ENCODE peak calls at places on chromosomes 3 and 15, in five cellular contexts. One of them, this sample, is unnamed.

GRCh38 chr3:25396686-25397085 is 31.4 kb upstream of the RARB start:
- DNase-seq in WTC11: no peak
- DNase-seq in dorsolateral prefrontal cortex: no peak
- DNase-seq in GM23338: no peak
- DNase-seq in lung: no peak
- DNase-seq in this sample: no peak

GRCh38 chr3:50405249-50405648 is 45.9 kb upstream of the TMEM115 start:
- DNase-seq in lung: no peak
- DNase-seq in WTC11: peak
- DNase-seq in dorsolateral prefrontal cortex: no peak
- DNase-seq in GM23338: peak
- DNase-seq in this sample: no peak

GRCh38 chr3:84692261-84692660 is 266.5 kb upstream of the CADM2 start:
- DNase-seq in lung: no peak
- DNase-seq in dorsolateral prefrontal cortex: no peak
- DNase-seq in WTC11: no peak
- DNase-seq in GM23338: no peak
- DNase-seq in this sample: no peak

GRCh38 chr3:98730338-98730737 is 32.8 kb upstream of the ST3GAL6 start:
- DNase-seq in lung: no peak
- DNase-seq in WTC11: no peak
- DNase-seq in GM23338: no peak
- DNase-seq in dorsolateral prefrontal cortex: no peak
- DNase-seq in this sample: no peak

GRCh38 chr3:15861163-15861562 is 63.4 kb upstream of the ANKRD28 start:
- DNase-seq in dorsolateral prefrontal cortex: no peak
- DNase-seq in lung: no peak
- DNase-seq in GM23338: no peak
- DNase-seq in WTC11: no peak
- DNase-seq in this sample: no peak

GRCh38 chr3:10955694-10956453 is 36.7 kb upstream of the SLC6A1 start:
- DNase-seq in GM23338: no peak
- DNase-seq in lung: no peak
- DNase-seq in WTC11: no peak
- DNase-seq in dorsolateral prefrontal cortex: no peak
- DNase-seq in this sample: no peak

GRCh38 chr15:70669006-70669602 is 94.3 kb downstream of the UACA start:
- DNase-seq in lung: no peak
- DNase-seq in dorsolateral prefrontal cortex: no peak
- DNase-seq in WTC11: no peak
- DNase-seq in GM23338: no peak
- DNase-seq in this sample: no peak

GRCh38 chr3:66675383-66675782 is 174.6 kb upstream of the LRIG1 start:
- DNase-seq in GM23338: no peak
- DNase-seq in WTC11: no peak
- DNase-seq in dorsolateral prefrontal cortex: no peak
- DNase-seq in lung: no peak
- DNase-seq in this sample: no peak

GRCh38 chr3:51799879-51800757 is 21.1 kb upstream of the IQCF6 start:
- DNase-seq in GM23338: peak
- DNase-seq in WTC11: no peak
- DNase-seq in dorsolateral prefrontal cortex: no peak
- DNase-seq in lung: no peak
- DNase-seq in this sample: no peak

GRCh38 chr15:81071130-81071529 is 62.9 kb upstream of the CFAP161 start:
- DNase-seq in GM23338: no peak
- DNase-seq in WTC11: no peak
- DNase-seq in dorsolateral prefrontal cortex: no peak
- DNase-seq in lung: no peak
- DNase-seq in this sample: no peak

GRCh38 chr15:79088426-79089205 is 2.0 kb downstream of the RASGRF1 start:
- DNase-seq in GM23338: no peak
- DNase-seq in WTC11: no peak
- DNase-seq in dorsolateral prefrontal cortex: no peak
- DNase-seq in lung: no peak
- DNase-seq in this sample: no peak

GRCh38 chr15:63188937-63189871 is at the start of gene RAB8B:
- DNase-seq in lung: peak
- DNase-seq in WTC11: peak
- DNase-seq in dorsolateral prefrontal cortex: peak
- DNase-seq in GM23338: peak
- DNase-seq in this sample: peak

GRCh38 chr3:101722394-101723173 is 1.8 kb upstream of the CEP97 start:
- DNase-seq in dorsolateral prefrontal cortex: no peak
- DNase-seq in WTC11: no peak
- DNase-seq in lung: no peak
- DNase-seq in GM23338: no peak
- DNase-seq in this sample: no peak

GRCh38 chr3:56048946-56049345 is 419.3 kb downstream of the ERC2 start:
- DNase-seq in lung: no peak
- DNase-seq in dorsolateral prefrontal cortex: no peak
- DNase-seq in GM23338: no peak
- DNase-seq in WTC11: no peak
- DNase-seq in this sample: no peak

GRCh38 chr3:177597325-177598109 is 400.2 kb upstream of the TBL1XR1 start:
- DNase-seq in GM23338: no peak
- DNase-seq in lung: peak
- DNase-seq in dorsolateral prefrontal cortex: no peak
- DNase-seq in WTC11: no peak
- DNase-seq in this sample: peak

GRCh38 chr15:49815506-49815905 is 194.7 kb downstream of the DTWD1 start:
- DNase-seq in WTC11: no peak
- DNase-seq in dorsolateral prefrontal cortex: no peak
- DNase-seq in lung: no peak
- DNase-seq in GM23338: no peak
- DNase-seq in this sample: no peak

GRCh38 chr3:143291826-143292447 is 172.4 kb downstream of the CHST2 start:
- DNase-seq in WTC11: no peak
- DNase-seq in GM23338: no peak
- DNase-seq in lung: no peak
- DNase-seq in dorsolateral prefrontal cortex: no peak
- DNase-seq in this sample: no peak

GRCh38 chr3:178658694-178659315 is 122.6 kb downstream of the KCNMB2 start:
- DNase-seq in WTC11: no peak
- DNase-seq in lung: no peak
- DNase-seq in dorsolateral prefrontal cortex: no peak
- DNase-seq in GM23338: no peak
- DNase-seq in this sample: no peak

GRCh38 chr3:11807651-11808050 is 39.0 kb downstream of the TAMM41 start:
- DNase-seq in lung: no peak
- DNase-seq in WTC11: no peak
- DNase-seq in dorsolateral prefrontal cortex: no peak
- DNase-seq in GM23338: no peak
- DNase-seq in this sample: no peak

DNA sequence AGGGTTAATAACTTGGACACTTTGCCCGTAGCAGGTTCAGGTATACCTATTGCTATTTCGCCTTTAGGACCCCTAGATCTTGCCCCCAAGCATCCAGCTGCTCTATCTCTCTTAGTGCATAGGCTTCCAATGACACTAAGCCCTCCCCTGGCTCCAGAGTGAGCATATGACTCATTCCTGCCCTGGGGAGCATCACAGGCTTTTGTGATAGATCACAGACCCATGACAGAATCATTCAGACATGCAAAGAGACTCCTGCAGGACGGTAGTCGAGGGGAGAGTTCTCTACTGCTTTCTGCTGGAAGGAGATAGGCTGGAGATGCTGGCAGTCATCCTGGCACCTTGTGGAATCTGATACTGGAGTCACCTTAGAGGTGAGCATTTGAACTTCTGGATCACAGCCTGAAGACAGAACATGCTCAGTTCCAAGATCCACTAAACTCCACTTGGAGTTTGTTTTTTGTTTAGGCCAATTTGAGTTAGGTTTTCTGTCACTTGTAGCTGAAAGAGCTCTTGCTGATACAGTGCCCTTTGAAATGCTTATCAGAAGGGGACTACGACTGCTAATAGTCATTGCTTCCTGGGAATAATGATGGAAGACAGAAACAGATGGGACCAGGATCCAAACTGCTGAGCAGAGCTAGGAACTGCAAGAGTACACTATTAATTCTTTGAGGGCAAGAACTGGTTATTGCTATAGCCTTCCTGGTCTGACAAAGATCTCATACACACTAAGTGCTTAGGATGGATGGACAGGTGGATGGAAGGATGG is 11.0 kb downstream of the LYSMD2 start:
- DNase-seq in WTC11: peak
- DNase-seq in GM23338: peak
- DNase-seq in dorsolateral prefrontal cortex: no peak
- DNase-seq in lung: no peak
- DNase-seq in this sample: no peak
- TF ChIP-seq CTCF in WTC11: no peak
- TF ChIP-seq CTCF in GM23338: no peak
- TF ChIP-seq CTCF in dorsolateral prefrontal cortex: no peak
- TF ChIP-seq CTCF in lung: no peak
- TF ChIP-seq CTCF in this sample: no peak

GRCh38 chr3:156431334-156432121 is 123.4 kb downstream of the SSR3 start:
- DNase-seq in GM23338: no peak
- DNase-seq in lung: no peak
- DNase-seq in dorsolateral prefrontal cortex: no peak
- DNase-seq in WTC11: no peak
- DNase-seq in this sample: no peak

GRCh38 chr3:156434921-156435320 is 120.0 kb downstream of the SSR3 start:
- DNase-seq in GM23338: no peak
- DNase-seq in lung: no peak
- DNase-seq in WTC11: no peak
- DNase-seq in dorsolateral prefrontal cortex: no peak
- DNase-seq in this sample: no peak

GRCh38 chr3:156432563-156432962 is 122.4 kb downstream of the SSR3 start:
- DNase-seq in WTC11: no peak
- DNase-seq in dorsolateral prefrontal cortex: no peak
- DNase-seq in lung: no peak
- DNase-seq in GM23338: no peak
- DNase-seq in this sample: no peak

GRCh38 chr3:156433138-156433537 is 121.8 kb downstream of the SSR3 start:
- DNase-seq in WTC11: no peak
- DNase-seq in lung: no peak
- DNase-seq in GM23338: no peak
- DNase-seq in dorsolateral prefrontal cortex: no peak
- DNase-seq in this sample: no peak

GRCh38 chr3:156433910-156434309 is 121.0 kb downstream of the SSR3 start:
- DNase-seq in dorsolateral prefrontal cortex: no peak
- DNase-seq in GM23338: no peak
- DNase-seq in lung: no peak
- DNase-seq in WTC11: no peak
- DNase-seq in this sample: no peak
- TF ChIP-seq CTCF in dorsolateral prefrontal cortex: no peak
- TF ChIP-seq CTCF in GM23338: no peak
- TF ChIP-seq CTCF in lung: no peak
- TF ChIP-seq CTCF in WTC11: no peak
- TF ChIP-seq CTCF in this sample: no peak

GRCh38 chr3:122984650-122985049 is 42.9 kb downstream of the SEMA5B start:
- DNase-seq in GM23338: no peak
- DNase-seq in WTC11: no peak
- DNase-seq in dorsolateral prefrontal cortex: no peak
- DNase-seq in lung: no peak
- DNase-seq in this sample: no peak

GRCh38 chr3:122984007-122984406 is 43.6 kb downstream of the SEMA5B start:
- DNase-seq in GM23338: peak
- DNase-seq in dorsolateral prefrontal cortex: no peak
- DNase-seq in WTC11: peak
- DNase-seq in lung: no peak
- DNase-seq in this sample: no peak

GRCh38 chr3:122978569-122978968 is 49.0 kb downstream of the SEMA5B start:
- DNase-seq in GM23338: no peak
- DNase-seq in dorsolateral prefrontal cortex: no peak
- DNase-seq in lung: no peak
- DNase-seq in WTC11: no peak
- DNase-seq in this sample: no peak

GRCh38 chr3:122985539-122985938 is 42.0 kb downstream of the SEMA5B start:
- DNase-seq in lung: no peak
- DNase-seq in GM23338: peak
- DNase-seq in WTC11: no peak
- DNase-seq in dorsolateral prefrontal cortex: no peak
- DNase-seq in this sample: no peak

GRCh38 chr3:122982202-122983185 is 45.1 kb downstream of the SEMA5B start:
- DNase-seq in lung: no peak
- DNase-seq in WTC11: peak
- DNase-seq in dorsolateral prefrontal cortex: no peak
- DNase-seq in GM23338: peak
- DNase-seq in this sample: no peak
- TF ChIP-seq CTCF in lung: no peak
- TF ChIP-seq CTCF in WTC11: no peak
- TF ChIP-seq CTCF in dorsolateral prefrontal cortex: no peak
- TF ChIP-seq CTCF in GM23338: peak
- TF ChIP-seq CTCF in this sample: no peak

GRCh38 chr3:77045686-77046085 is 5.8 kb downstream of the ROBO2 start:
- DNase-seq in GM23338: no peak
- DNase-seq in dorsolateral prefrontal cortex: no peak
- DNase-seq in WTC11: no peak
- DNase-seq in lung: no peak
- DNase-seq in this sample: no peak

GRCh38 chr3:77039606-77040553 is at the start of gene ROBO2:
- DNase-seq in WTC11: peak
- DNase-seq in lung: peak
- DNase-seq in dorsolateral prefrontal cortex: peak
- DNase-seq in GM23338: peak
- DNase-seq in this sample: no peak

GRCh38 chr3:77041756-77042155 is 1.9 kb downstream of the ROBO2 start:
- DNase-seq in WTC11: no peak
- DNase-seq in dorsolateral prefrontal cortex: no peak
- DNase-seq in GM23338: no peak
- DNase-seq in lung: no peak
- DNase-seq in this sample: no peak

GRCh38 chr3:77041156-77041696 is 1.3 kb downstream of the ROBO2 start:
- DNase-seq in dorsolateral prefrontal cortex: no peak
- DNase-seq in GM23338: no peak
- DNase-seq in WTC11: no peak
- DNase-seq in lung: no peak
- DNase-seq in this sample: no peak

DNA sequence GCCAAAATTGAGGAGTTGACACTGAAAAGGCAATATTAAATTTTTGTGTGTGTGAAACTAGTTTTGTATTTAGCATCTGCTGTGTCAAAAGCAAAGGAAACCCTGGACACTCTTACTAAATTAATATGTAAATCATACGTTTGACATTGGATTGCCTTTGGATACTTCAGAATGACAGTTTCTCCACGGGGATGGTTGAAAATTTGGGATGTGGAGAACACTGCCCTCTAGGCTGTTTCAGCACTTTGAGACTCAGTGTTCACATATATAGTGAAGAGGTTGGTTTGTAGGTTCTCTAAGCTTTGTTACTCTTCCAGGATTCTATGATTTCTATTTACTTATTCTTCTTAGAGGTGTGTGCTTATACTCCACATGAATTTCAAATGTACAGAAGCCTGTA is 3.0 kb downstream of the ROBO2 start:
- DNase-seq in GM23338: peak
- DNase-seq in dorsolateral prefrontal cortex: no peak
- DNase-seq in WTC11: no peak
- DNase-seq in lung: no peak
- DNase-seq in this sample: no peak
- TF ChIP-seq CTCF in GM23338: peak
- TF ChIP-seq CTCF in dorsolateral prefrontal cortex: peak
- TF ChIP-seq CTCF in WTC11: no peak
- TF ChIP-seq CTCF in lung: no peak
- TF ChIP-seq CTCF in this sample: no peak